ENCODE peak calls at places on chromosomes 11 and 22, in ten cellular contexts. O is NCI-H1417 treated with DMSO at 0.1 percent for 48 hours; Y is activated naive CD8-positive, alpha-beta T cell treated with anti-CD3 and anti-CD28 coated beads, Interleukin-2, amount 50 U/mL, for 24 hours; U is activated B cell treated with CpG ODN at 0.5 μM for 24 hours; V is IMR-90; X is H9; A is cardiac septum; B is H4; R is activated CD8-positive, alpha-beta memory T cell treated with anti-CD3 and anti-CD28 coated beads, Interleukin-2, amount 50 U/mL, for 4 hours; S is A549. C is an unnamed sample.

GRCh38 chr11:1573077-1573846 is 1.2 kb upstream of the DUSP8 start:
- DNase-seq in U (peak; percentile 53), V (no peak), Y (peak; percentile 34), S (peak; percentile 53), X (no peak), A (no peak), R (no peak), O (no peak), B (no peak), C (no peak)

GRCh38 chr11:62540804-62541671 is 5.6 kb downstream of the AHNAK start:
- DNase-seq in A (no peak), U (peak; percentile 64), Y (no peak), X (no peak), O (no peak), S (no peak), V (peak; percentile 4), B (no peak), R (no peak), C (peak; percentile 61)

GRCh38 chr22:23386245-23386631 is 193.9 kb downstream of the IGLL1 start:
- DNase-seq in O (no peak), R (no peak), S (no peak), U (no peak), A (no peak), V (no peak), B (no peak), X (no peak), Y (no peak), C (no peak)

GRCh38 chr11:73346186-73346935 is 29.8 kb upstream of the RELT start:
- DNase-seq in Y (no peak), X (no peak), O (no peak), R (no peak), A (no peak), S (no peak), V (no peak), B (no peak), U (no peak), C (no peak)

GRCh38 chr22:31628969-31629723 is 32.9 kb downstream of the PISD start:
- DNase-seq in V (no peak), A (no peak), B (no peak), R (no peak), X (peak; percentile 28), Y (no peak), O (no peak), S (no peak), U (no peak), C (no peak)

GRCh38 chr11:67404515-67405195 is 772 bp downstream of the TBC1D10C start:
- DNase-seq in R (no peak), U (no peak), A (no peak), O (no peak), S (no peak), X (no peak), V (no peak), B (no peak), Y (peak; percentile 63), C (peak; percentile 60)

GRCh38 chr22:24429411-24430365 is 2.3 kb downstream of the ADORA2A start:
- DNase-seq in O (no peak), R (peak; percentile 64), S (no peak), Y (peak; percentile 85), U (no peak), V (peak; percentile 22), A (no peak), X (peak; percentile 65), B (no peak), C (peak; percentile 84)

GRCh38 chr11:35584321-35584720 is 33.9 kb upstream of the FJX1 start:
- DNase-seq in Y (no peak), O (no peak), S (no peak), X (no peak), V (peak; percentile 88), R (no peak), U (no peak), A (no peak), B (peak; percentile 50), C (no peak)

GRCh38 chr22:17931400-17931825 is 92.9 kb downstream of the MICAL3 start:
- DNase-seq in R (no peak), V (no peak), X (no peak), Y (no peak), B (peak; percentile 16), O (no peak), S (no peak), U (no peak), A (peak; percentile 90), C (no peak)

GRCh38 chr22:40898850-40899357 is 37.0 kb upstream of the DNAJB7 start:
- DNase-seq in S (peak; percentile 49), V (peak; percentile 67), Y (no peak), R (no peak), B (peak; percentile 34), X (no peak), U (no peak), A (no peak), O (no peak), C (no peak)

GRCh38 chr11:64121637-64122410 is 44.1 kb downstream of the MACROD1 start:
- DNase-seq in S (no peak), Y (no peak), O (no peak), B (peak; percentile 61), X (no peak), R (no peak), U (no peak), V (peak; percentile 95), A (no peak), C (no peak)

GRCh38 chr11:12599408-12600143 is 74.6 kb upstream of the TEAD1 start:
- DNase-seq in R (peak; percentile 32), A (peak; percentile 75), U (no peak), Y (peak; percentile 55), X (peak; percentile 84), S (peak; percentile 69), O (no peak), B (no peak), V (no peak), C (no peak)

GRCh38 chr11:74232316-74232950 is 61.3 kb downstream of the PPME1 start:
- DNase-seq in B (no peak), Y (no peak), V (no peak), O (no peak), R (no peak), X (no peak), S (no peak), U (no peak), A (no peak), C (no peak)

GRCh38 chr11:70628881-70629844 is 230.8 kb downstream of the CTTN start:
- DNase-seq in X (no peak), Y (no peak), B (no peak), S (no peak), A (no peak), R (no peak), U (no peak), O (no peak), V (no peak), C (no peak)

GRCh38 chr22:42701694-42702093 is 19.0 kb downstream of the A4GALT start:
- DNase-seq in B (no peak), R (no peak), S (no peak), V (no peak), U (no peak), Y (no peak), O (no peak), A (no peak), X (no peak), C (no peak)

GRCh38 chr11:69512136-69512535 is 30.7 kb downstream of the LINC01488 start:
- DNase-seq in A (peak; percentile 51), B (no peak), S (no peak), R (no peak), Y (no peak), V (no peak), O (no peak), X (no peak), U (no peak), C (no peak)

GRCh38 chr22:30829901-30830550 is 135.4 kb downstream of the OSBP2 start:
- DNase-seq in S (peak; percentile 97), X (no peak), R (no peak), U (no peak), V (peak; percentile 97), A (no peak), O (no peak), B (no peak), Y (no peak), C (no peak)

GRCh38 chr11:19116315-19116970 is 525 bp upstream of the ZDHHC13 start:
- DNase-seq in V (no peak), U (no peak), R (no peak), X (no peak), A (no peak), S (no peak), Y (no peak), O (no peak), B (no peak), C (no peak)

GRCh38 chr11:304915-305833 is 2.4 kb upstream of the IFITM2 start:
- DNase-seq in S (peak; percentile 74), A (no peak), R (peak; percentile 67), B (peak; percentile 69), Y (peak; percentile 58), X (peak; percentile 75), O (no peak), V (peak; percentile 79), U (no peak), C (no peak)

GRCh38 chr11:121672630-121673487 is 220.1 kb upstream of the SORL1-AS1 start:
- DNase-seq in R (no peak), U (no peak), A (no peak), Y (no peak), O (no peak), S (no peak), B (no peak), X (no peak), V (no peak), C (no peak)

GRCh38 chr11:66421492-66422205 is 814 bp downstream of the NPAS4 start:
- DNase-seq in R (peak; percentile 86), B (peak; percentile 83), Y (peak; percentile 89), X (peak; percentile 93), A (peak; percentile 92), S (peak; percentile 84), U (peak; percentile 83), V (peak; percentile 87), O (no peak), C (peak; percentile 82)

GRCh38 chr22:37489994-37490393 is 3.8 kb upstream of the MFNG start:
- DNase-seq in S (no peak), Y (no peak), X (no peak), R (no peak), V (no peak), B (no peak), O (no peak), U (no peak), A (no peak), C (no peak)

GRCh38 chr11:87330072-87330678 is 292.4 kb downstream of the TMEM135 start:
- DNase-seq in V (no peak), Y (no peak), R (no peak), B (no peak), A (no peak), O (no peak), U (no peak), X (no peak), S (no peak), C (no peak)

GRCh38 chr22:37231406-37232139 is 12.5 kb downstream of the RAC2 start:
- DNase-seq in B (no peak), O (no peak), A (no peak), V (no peak), U (peak; percentile 18), Y (peak; percentile 64), S (no peak), X (no peak), R (peak; percentile 72), C (peak; percentile 45)

GRCh38 chr22:26579331-26579886 is 10.5 kb downstream of the TPST2 start:
- DNase-seq in B (no peak), V (no peak), O (no peak), Y (peak; percentile 65), R (peak; percentile 49), X (no peak), S (no peak), A (no peak), U (peak; percentile 56), C (peak; percentile 62)

GRCh38 chr22:45757068-45757467 is 85.4 kb downstream of the ATXN10 start:
- DNase-seq in Y (no peak), R (no peak), S (no peak), A (no peak), O (no peak), V (peak; percentile 14), B (no peak), X (peak; percentile 88), U (no peak), C (no peak)

GRCh38 chr11:28756977-28757376 is 648.8 kb downstream of the METTL15 start:
- DNase-seq in Y (no peak), V (peak; percentile 89), R (no peak), S (peak; percentile 78), X (no peak), A (no peak), B (peak; percentile 59), U (no peak), O (no peak), C (no peak)

GRCh38 chr11:92880391-92880790 is 89.1 kb upstream of the MTNR1B start:
- DNase-seq in R (no peak), U (no peak), Y (no peak), O (no peak), V (no peak), X (no peak), S (no peak), B (peak; percentile 41), A (no peak), C (no peak)